ENCODE peak calls at places on chromosomes 13 and 19, in six cellular contexts. One of them, this sample, is unnamed.

GRCh38 chr13:49610176-49610575 is 18.1 kb upstream of the ARL11 start:
- DNase-seq in stimulated activated CD4-positive, alpha-beta T cell treated with anti-CD3 and anti-CD28 coated beads, Interleukin-15, amount 100 ng/mL, for 24 hours: no peak
- DNase-seq in AG10803: no peak
- DNase-seq in thoracic aorta: no peak
- DNase-seq in A549: no peak
- DNase-seq in activated CD4-positive, alpha-beta T cell treated with anti-CD3 and anti-CD28 coated beads, Interleukin-2, amount 50 U/mL, for 48 hours: no peak
- DNase-seq in this sample: no peak

GRCh38 chr13:24042710-24043440 is 117.6 kb upstream of the SPATA13 start:
- DNase-seq in AG10803: peak
- DNase-seq in activated CD4-positive, alpha-beta T cell treated with anti-CD3 and anti-CD28 coated beads, Interleukin-2, amount 50 U/mL, for 48 hours: no peak
- DNase-seq in A549: no peak
- DNase-seq in stimulated activated CD4-positive, alpha-beta T cell treated with anti-CD3 and anti-CD28 coated beads, Interleukin-15, amount 100 ng/mL, for 24 hours: no peak
- DNase-seq in thoracic aorta: no peak
- DNase-seq in this sample: no peak

GRCh38 chr19:50258918-50259372 is 55.5 kb downstream of the MYH14 start:
- DNase-seq in stimulated activated CD4-positive, alpha-beta T cell treated with anti-CD3 and anti-CD28 coated beads, Interleukin-15, amount 100 ng/mL, for 24 hours: peak
- DNase-seq in thoracic aorta: no peak
- DNase-seq in activated CD4-positive, alpha-beta T cell treated with anti-CD3 and anti-CD28 coated beads, Interleukin-2, amount 50 U/mL, for 48 hours: peak
- DNase-seq in A549: peak
- DNase-seq in AG10803: no peak
- DNase-seq in this sample: no peak

GRCh38 chr13:100765021-100765420 is 90.4 kb upstream of the TMTC4 start:
- DNase-seq in AG10803: no peak
- DNase-seq in A549: no peak
- DNase-seq in thoracic aorta: no peak
- DNase-seq in stimulated activated CD4-positive, alpha-beta T cell treated with anti-CD3 and anti-CD28 coated beads, Interleukin-15, amount 100 ng/mL, for 24 hours: no peak
- DNase-seq in activated CD4-positive, alpha-beta T cell treated with anti-CD3 and anti-CD28 coated beads, Interleukin-2, amount 50 U/mL, for 48 hours: no peak
- DNase-seq in this sample: no peak

GRCh38 chr13:33497146-33497845 is 211.7 kb upstream of the STARD13 start:
- DNase-seq in activated CD4-positive, alpha-beta T cell treated with anti-CD3 and anti-CD28 coated beads, Interleukin-2, amount 50 U/mL, for 48 hours: no peak
- DNase-seq in AG10803: no peak
- DNase-seq in A549: no peak
- DNase-seq in stimulated activated CD4-positive, alpha-beta T cell treated with anti-CD3 and anti-CD28 coated beads, Interleukin-15, amount 100 ng/mL, for 24 hours: no peak
- DNase-seq in thoracic aorta: no peak
- DNase-seq in this sample: no peak

GRCh38 chr19:1066748-1067340 is at the start of gene ARHGAP45:
- DNase-seq in A549: no peak
- DNase-seq in AG10803: no peak
- DNase-seq in stimulated activated CD4-positive, alpha-beta T cell treated with anti-CD3 and anti-CD28 coated beads, Interleukin-15, amount 100 ng/mL, for 24 hours: peak
- DNase-seq in activated CD4-positive, alpha-beta T cell treated with anti-CD3 and anti-CD28 coated beads, Interleukin-2, amount 50 U/mL, for 48 hours: peak
- DNase-seq in thoracic aorta: no peak
- DNase-seq in this sample: no peak

GRCh38 chr19:44848036-44848804 is 2.1 kb downstream of the NECTIN2 start:
- DNase-seq in activated CD4-positive, alpha-beta T cell treated with anti-CD3 and anti-CD28 coated beads, Interleukin-2, amount 50 U/mL, for 48 hours: no peak
- DNase-seq in A549: no peak
- DNase-seq in stimulated activated CD4-positive, alpha-beta T cell treated with anti-CD3 and anti-CD28 coated beads, Interleukin-15, amount 100 ng/mL, for 24 hours: no peak
- DNase-seq in thoracic aorta: no peak
- DNase-seq in AG10803: peak
- DNase-seq in this sample: no peak

GRCh38 chr19:41083516-41083915 is 4.7 kb upstream of the CYP2A13 start:
- DNase-seq in stimulated activated CD4-positive, alpha-beta T cell treated with anti-CD3 and anti-CD28 coated beads, Interleukin-15, amount 100 ng/mL, for 24 hours: no peak
- DNase-seq in thoracic aorta: no peak
- DNase-seq in AG10803: no peak
- DNase-seq in activated CD4-positive, alpha-beta T cell treated with anti-CD3 and anti-CD28 coated beads, Interleukin-2, amount 50 U/mL, for 48 hours: no peak
- DNase-seq in A549: no peak
- DNase-seq in this sample: no peak

GRCh38 chr19:33063356-33064116 is 1.2 kb downstream of the RHPN2 start:
- DNase-seq in activated CD4-positive, alpha-beta T cell treated with anti-CD3 and anti-CD28 coated beads, Interleukin-2, amount 50 U/mL, for 48 hours: no peak
- DNase-seq in thoracic aorta: no peak
- DNase-seq in stimulated activated CD4-positive, alpha-beta T cell treated with anti-CD3 and anti-CD28 coated beads, Interleukin-15, amount 100 ng/mL, for 24 hours: peak
- DNase-seq in AG10803: peak
- DNase-seq in A549: no peak
- DNase-seq in this sample: no peak

GRCh38 chr13:98451676-98452105 is 125.2 kb downstream of the STK24 start:
- DNase-seq in activated CD4-positive, alpha-beta T cell treated with anti-CD3 and anti-CD28 coated beads, Interleukin-2, amount 50 U/mL, for 48 hours: no peak
- DNase-seq in AG10803: peak
- DNase-seq in thoracic aorta: peak
- DNase-seq in stimulated activated CD4-positive, alpha-beta T cell treated with anti-CD3 and anti-CD28 coated beads, Interleukin-15, amount 100 ng/mL, for 24 hours: no peak
- DNase-seq in A549: no peak
- DNase-seq in this sample: no peak

GRCh38 chr19:11598103-11598483 is 810 bp downstream of the ZNF627 start:
- DNase-seq in A549: no peak
- DNase-seq in stimulated activated CD4-positive, alpha-beta T cell treated with anti-CD3 and anti-CD28 coated beads, Interleukin-15, amount 100 ng/mL, for 24 hours: no peak
- DNase-seq in thoracic aorta: no peak
- DNase-seq in activated CD4-positive, alpha-beta T cell treated with anti-CD3 and anti-CD28 coated beads, Interleukin-2, amount 50 U/mL, for 48 hours: no peak
- DNase-seq in AG10803: peak
- DNase-seq in this sample: no peak

GRCh38 chr19:41328157-41328817 is 18.3 kb downstream of the CCDC97 start:
- DNase-seq in AG10803: no peak
- DNase-seq in activated CD4-positive, alpha-beta T cell treated with anti-CD3 and anti-CD28 coated beads, Interleukin-2, amount 50 U/mL, for 48 hours: peak
- DNase-seq in thoracic aorta: no peak
- DNase-seq in stimulated activated CD4-positive, alpha-beta T cell treated with anti-CD3 and anti-CD28 coated beads, Interleukin-15, amount 100 ng/mL, for 24 hours: peak
- DNase-seq in A549: no peak
- DNase-seq in this sample: no peak

GRCh38 chr19:45615795-45616708 is 14.0 kb upstream of the GPR4 start:
- DNase-seq in A549: peak
- DNase-seq in AG10803: peak
- DNase-seq in activated CD4-positive, alpha-beta T cell treated with anti-CD3 and anti-CD28 coated beads, Interleukin-2, amount 50 U/mL, for 48 hours: peak
- DNase-seq in thoracic aorta: no peak
- DNase-seq in stimulated activated CD4-positive, alpha-beta T cell treated with anti-CD3 and anti-CD28 coated beads, Interleukin-15, amount 100 ng/mL, for 24 hours: peak
- DNase-seq in this sample: peak

GRCh38 chr13:75633285-75633684 is 2.8 kb upstream of the LMO7 start:
- DNase-seq in A549: no peak
- DNase-seq in stimulated activated CD4-positive, alpha-beta T cell treated with anti-CD3 and anti-CD28 coated beads, Interleukin-15, amount 100 ng/mL, for 24 hours: no peak
- DNase-seq in AG10803: peak
- DNase-seq in activated CD4-positive, alpha-beta T cell treated with anti-CD3 and anti-CD28 coated beads, Interleukin-2, amount 50 U/mL, for 48 hours: no peak
- DNase-seq in thoracic aorta: no peak
- DNase-seq in this sample: no peak

GRCh38 chr13:41568990-41569387 is 111.6 kb downstream of the RGCC start:
- DNase-seq in activated CD4-positive, alpha-beta T cell treated with anti-CD3 and anti-CD28 coated beads, Interleukin-2, amount 50 U/mL, for 48 hours: no peak
- DNase-seq in AG10803: peak
- DNase-seq in A549: no peak
- DNase-seq in stimulated activated CD4-positive, alpha-beta T cell treated with anti-CD3 and anti-CD28 coated beads, Interleukin-15, amount 100 ng/mL, for 24 hours: no peak
- DNase-seq in thoracic aorta: no peak
- DNase-seq in this sample: no peak

GRCh38 chr19:18650048-18650435 is 13.2 kb downstream of the KLHL26 start:
- DNase-seq in AG10803: peak
- DNase-seq in A549: no peak
- DNase-seq in thoracic aorta: no peak
- DNase-seq in stimulated activated CD4-positive, alpha-beta T cell treated with anti-CD3 and anti-CD28 coated beads, Interleukin-15, amount 100 ng/mL, for 24 hours: no peak
- DNase-seq in activated CD4-positive, alpha-beta T cell treated with anti-CD3 and anti-CD28 coated beads, Interleukin-2, amount 50 U/mL, for 48 hours: no peak
- DNase-seq in this sample: no peak

GRCh38 chr13:101706651-101707050 is 254.2 kb downstream of the ITGBL1 start:
- DNase-seq in AG10803: peak
- DNase-seq in A549: peak
- DNase-seq in stimulated activated CD4-positive, alpha-beta T cell treated with anti-CD3 and anti-CD28 coated beads, Interleukin-15, amount 100 ng/mL, for 24 hours: peak
- DNase-seq in activated CD4-positive, alpha-beta T cell treated with anti-CD3 and anti-CD28 coated beads, Interleukin-2, amount 50 U/mL, for 48 hours: peak
- DNase-seq in thoracic aorta: no peak
- DNase-seq in this sample: no peak

GRCh38 chr13:43405457-43405856 is 381.3 kb downstream of the ENOX1 start:
- DNase-seq in stimulated activated CD4-positive, alpha-beta T cell treated with anti-CD3 and anti-CD28 coated beads, Interleukin-15, amount 100 ng/mL, for 24 hours: no peak
- DNase-seq in AG10803: peak
- DNase-seq in thoracic aorta: no peak
- DNase-seq in activated CD4-positive, alpha-beta T cell treated with anti-CD3 and anti-CD28 coated beads, Interleukin-2, amount 50 U/mL, for 48 hours: no peak
- DNase-seq in A549: no peak
- DNase-seq in this sample: no peak

GRCh38 chr13:38763446-38764381 is 76.8 kb downstream of the FREM2 start:
- DNase-seq in stimulated activated CD4-positive, alpha-beta T cell treated with anti-CD3 and anti-CD28 coated beads, Interleukin-15, amount 100 ng/mL, for 24 hours: peak
- DNase-seq in A549: peak
- DNase-seq in thoracic aorta: no peak
- DNase-seq in AG10803: peak
- DNase-seq in activated CD4-positive, alpha-beta T cell treated with anti-CD3 and anti-CD28 coated beads, Interleukin-2, amount 50 U/mL, for 48 hours: no peak
- DNase-seq in this sample: peak

This sample was measured in iPS DF 6.9.